ENCODE peak calls at places on chromosome 5, in five cellular contexts. One of them, this sample, is unnamed.

GRCh38 chr5:98638701-98639100 is 134.8 kb upstream of the RGMB start:
- DNase-seq in occipital lobe: no peak
- DNase-seq in CD4-positive, alpha-beta memory T cell: no peak
- DNase-seq in colonic mucosa: no peak
- DNase-seq in HEK293T: no peak
- DNase-seq in this sample: no peak

GRCh38 chr5:122102825-122103224 is 24.8 kb upstream of the LOX start:
- DNase-seq in HEK293T: no peak
- DNase-seq in colonic mucosa: no peak
- DNase-seq in occipital lobe: no peak
- DNase-seq in CD4-positive, alpha-beta memory T cell: no peak
- DNase-seq in this sample: no peak

GRCh38 chr5:150397749-150398431 is 14.8 kb downstream of the CD74 start:
- DNase-seq in HEK293T: no peak
- DNase-seq in occipital lobe: no peak
- DNase-seq in CD4-positive, alpha-beta memory T cell: no peak
- DNase-seq in colonic mucosa: no peak
- DNase-seq in this sample: no peak

GRCh38 chr5:111680737-111681413 is 76.1 kb downstream of the NREP start:
- DNase-seq in HEK293T: peak
- DNase-seq in CD4-positive, alpha-beta memory T cell: no peak
- DNase-seq in colonic mucosa: peak
- DNase-seq in occipital lobe: no peak
- DNase-seq in this sample: peak

GRCh38 chr5:131180407-131180806 is 9.7 kb downstream of the LYRM7 start:
- DNase-seq in colonic mucosa: no peak
- DNase-seq in occipital lobe: no peak
- DNase-seq in CD4-positive, alpha-beta memory T cell: no peak
- DNase-seq in HEK293T: no peak
- DNase-seq in this sample: no peak

GRCh38 chr5:25963251-25964008 is 1075.0 kb downstream of the CDH9 start:
- DNase-seq in HEK293T: no peak
- DNase-seq in occipital lobe: no peak
- DNase-seq in CD4-positive, alpha-beta memory T cell: no peak
- DNase-seq in colonic mucosa: no peak
- DNase-seq in this sample: no peak

GRCh38 chr5:65925601-65926275 is 637 bp upstream of the ERBIN start:
- DNase-seq in HEK293T: peak
- DNase-seq in colonic mucosa: peak
- DNase-seq in occipital lobe: peak
- DNase-seq in CD4-positive, alpha-beta memory T cell: peak
- DNase-seq in this sample: peak

GRCh38 chr5:139903805-139904565 is 108.4 kb downstream of the PSD2 start:
- DNase-seq in HEK293T: peak
- DNase-seq in colonic mucosa: no peak
- DNase-seq in occipital lobe: peak
- DNase-seq in CD4-positive, alpha-beta memory T cell: no peak
- DNase-seq in this sample: no peak

GRCh38 chr5:24363789-24364534 is 280.8 kb downstream of the CDH10 start:
- DNase-seq in colonic mucosa: no peak
- DNase-seq in HEK293T: no peak
- DNase-seq in occipital lobe: no peak
- DNase-seq in CD4-positive, alpha-beta memory T cell: no peak
- DNase-seq in this sample: no peak

GRCh38 chr5:18744990-18745590 is 1110.8 kb downstream of the TAF11L14 start:
- DNase-seq in occipital lobe: no peak
- DNase-seq in colonic mucosa: no peak
- DNase-seq in CD4-positive, alpha-beta memory T cell: peak
- DNase-seq in HEK293T: no peak
- DNase-seq in this sample: no peak

GRCh38 chr5:38921174-38921573 is 75.4 kb downstream of the OSMR start:
- DNase-seq in colonic mucosa: no peak
- DNase-seq in CD4-positive, alpha-beta memory T cell: no peak
- DNase-seq in HEK293T: no peak
- DNase-seq in occipital lobe: no peak
- DNase-seq in this sample: no peak

GRCh38 chr5:129001831-129002626 is 36.7 kb downstream of the SLC27A6 start:
- DNase-seq in colonic mucosa: no peak
- DNase-seq in HEK293T: no peak
- DNase-seq in CD4-positive, alpha-beta memory T cell: no peak
- DNase-seq in occipital lobe: no peak
- DNase-seq in this sample: no peak

GRCh38 chr5:8429778-8430758 is 561.1 kb downstream of the MTRR start:
- DNase-seq in colonic mucosa: no peak
- DNase-seq in occipital lobe: no peak
- DNase-seq in HEK293T: no peak
- DNase-seq in CD4-positive, alpha-beta memory T cell: no peak
- DNase-seq in this sample: no peak

GRCh38 chr5:3031733-3032378 is 280.4 kb upstream of the IRX2 start:
- DNase-seq in colonic mucosa: no peak
- DNase-seq in CD4-positive, alpha-beta memory T cell: no peak
- DNase-seq in occipital lobe: no peak
- DNase-seq in HEK293T: no peak
- DNase-seq in this sample: no peak

GRCh38 chr5:36638056-36638455 is 31.6 kb downstream of the SLC1A3 start:
- DNase-seq in occipital lobe: no peak
- DNase-seq in CD4-positive, alpha-beta memory T cell: no peak
- DNase-seq in colonic mucosa: no peak
- DNase-seq in HEK293T: no peak
- DNase-seq in this sample: no peak

This sample was measured in left colon.